ENCODE peak calls at places on chromosome 6, in ten cellular contexts. M is NCI-H1694 treated with DMSO at 0.1 percent for 48 hours; L is HS-27A; T is DND-41; K is stimulated activated naive B cell treated with anti-CD40 and anti-IgM and Interleukin-4, amounts not matched to agents 10 μg/mL and 1 μg/mL and 100 μg/mL, for 72 hours; W is left lung; V is Peyer's patch; O is kidney; S is ELR; Z is posterior vena cava. Q is an unnamed sample.

GRCh38 chr6:73418081-73418741 is 23.6 kb downstream of the DDX43 start:
- DNase-seq in M (no peak), L (no peak), T (no peak), K (no peak), W (no peak), V (no peak), O (no peak), S (peak; percentile 23), Z (no peak), Q (no peak)

GRCh38 chr6:38495922-38496635 is 143.7 kb downstream of the BTBD9 start:
- DNase-seq in M (no peak), L (no peak), T (no peak), K (no peak), W (no peak), V (no peak), O (no peak), S (no peak), Z (no peak), Q (no peak)

GRCh38 chr6:131349199-131349598 is 213.9 kb downstream of the AKAP7 start:
- DNase-seq in M (no peak), L (no peak), T (no peak), K (no peak), W (no peak), V (no peak), O (no peak), S (no peak), Z (no peak), Q (no peak)

GRCh38 chr6:2209226-2209809 is 36.1 kb downstream of the GMDS start:
- DNase-seq in M (no peak), L (no peak), T (peak; percentile 34), K (no peak), W (no peak), V (no peak), O (no peak), S (peak; percentile 55), Z (no peak), Q (peak; percentile 82)

GRCh38 chr6:34981951-34982350 is 92.9 kb downstream of the ANKS1A start:
- DNase-seq in M (no peak), L (peak; percentile 3), T (no peak), K (no peak), W (no peak), V (no peak), O (no peak), S (peak; percentile 27), Z (no peak), Q (no peak)

GRCh38 chr6:37691904-37692806 is 5.5 kb downstream of the MDGA1 start:
- DNase-seq in M (peak; percentile 68), L (no peak), T (peak; percentile 80), K (peak; percentile 66), W (peak; percentile 91), V (peak; percentile 65), O (peak; percentile 86), S (peak; percentile 74), Z (peak; percentile 90), Q (peak; percentile 89)

GRCh38 chr6:135126034-135126433 is 55.1 kb upstream of the MYB start:
- DNase-seq in M (no peak), L (no peak), T (no peak), K (no peak), W (no peak), V (no peak), O (no peak), S (no peak), Z (no peak), Q (no peak)

GRCh38 chr6:107114872-107115694 is at the start of gene BEND3:
- DNase-seq in M (no peak), L (no peak), T (peak; percentile 65), K (peak; percentile 21), W (peak; percentile 85), V (peak; percentile 38), O (peak; percentile 81), S (peak; percentile 42), Z (no peak), Q (peak; percentile 78)

GRCh38 chr6:117909638-117910037 is 2.6 kb downstream of the SLC35F1 start:
- DNase-seq in M (no peak), L (no peak), T (no peak), K (no peak), W (no peak), V (no peak), O (no peak), S (no peak), Z (no peak), Q (no peak)

GRCh38 chr6:154501287-154501868 is 9.1 kb downstream of the CNKSR3 start:
- DNase-seq in M (no peak), L (no peak), T (no peak), K (no peak), W (no peak), V (no peak), O (no peak), S (no peak), Z (peak; percentile 20), Q (no peak)

GRCh38 chr6:117459447-117459944 is 23.0 kb upstream of the DCBLD1 start:
- DNase-seq in M (no peak), L (no peak), T (no peak), K (no peak), W (no peak), V (no peak), O (no peak), S (no peak), Z (no peak), Q (no peak)

GRCh38 chr6:41037107-41037900 is 1.7 kb downstream of the UNC5CL start:
- DNase-seq in M (no peak), L (no peak), T (no peak), K (no peak), W (no peak), V (no peak), O (no peak), S (no peak), Z (no peak), Q (no peak)

GRCh38 chr6:121550491-121551010 is 115.1 kb downstream of the GJA1 start:
- DNase-seq in M (no peak), L (no peak), T (no peak), K (no peak), W (no peak), V (no peak), O (no peak), S (no peak), Z (no peak), Q (no peak)

GRCh38 chr6:89079611-89080213 is 839 bp upstream of the PNRC1 start:
- DNase-seq in M (no peak), L (no peak), T (peak; percentile 67), K (peak; percentile 6), W (no peak), V (peak; percentile 68), O (peak; percentile 74), S (peak; percentile 69), Z (no peak), Q (peak; percentile 63)

GRCh38 chr6:137309078-137309762 is 90.0 kb upstream of the IFNGR1 start:
- DNase-seq in M (peak; percentile 32), L (peak; percentile 15), T (peak; percentile 64), K (no peak), W (peak; percentile 89), V (peak; percentile 43), O (peak; percentile 81), S (peak; percentile 79), Z (peak; percentile 82), Q (no peak)

GRCh38 chr6:100490065-100490464 is 25.3 kb upstream of the SIM1 start:
- DNase-seq in M (no peak), L (no peak), T (no peak), K (no peak), W (no peak), V (no peak), O (no peak), S (no peak), Z (no peak), Q (no peak)

GRCh38 chr6:115882174-115882573 is 178.5 kb downstream of the FRK start:
- DNase-seq in M (no peak), L (no peak), T (no peak), K (no peak), W (no peak), V (no peak), O (no peak), S (no peak), Z (no peak), Q (no peak)

GRCh38 chr6:97591955-97592354 is 308.9 kb upstream of the MMS22L start:
- DNase-seq in M (no peak), L (no peak), T (no peak), K (no peak), W (no peak), V (no peak), O (no peak), S (no peak), Z (no peak), Q (no peak)

GRCh38 chr6:164151161-164151728 is 736.7 kb downstream of the QKI start:
- DNase-seq in M (no peak), L (no peak), T (no peak), K (no peak), W (no peak), V (no peak), O (no peak), S (no peak), Z (no peak), Q (no peak)

GRCh38 chr6:130632288-130632687 is 194.9 kb upstream of the SMLR1 start:
- DNase-seq in M (no peak), L (no peak), T (no peak), K (no peak), W (no peak), V (no peak), O (no peak), S (no peak), Z (no peak), Q (no peak)

GRCh38 chr6:152378154-152378553 is 259.0 kb downstream of the SYNE1 start:
- DNase-seq in M (no peak), L (no peak), T (no peak), K (no peak), W (no peak), V (no peak), O (no peak), S (peak; percentile 70), Z (no peak), Q (no peak)

GRCh38 chr6:125789576-125790402 is 971 bp upstream of the NCOA7 start:
- DNase-seq in M (peak; percentile 59), L (no peak), T (peak; percentile 68), K (no peak), W (peak; percentile 74), V (peak; percentile 43), O (peak; percentile 76), S (peak; percentile 47), Z (peak; percentile 86), Q (peak; percentile 80)

GRCh38 chr6:42154461-42155209 is 12.2 kb upstream of the C6orf132 start:
- DNase-seq in M (no peak), L (no peak), T (no peak), K (no peak), W (no peak), V (no peak), O (no peak), S (no peak), Z (no peak), Q (no peak)

GRCh38 chr6:147132889-147133288 is 71.3 kb upstream of the STXBP5 start:
- DNase-seq in M (no peak), L (no peak), T (no peak), K (no peak), W (no peak), V (no peak), O (no peak), S (no peak), Z (no peak), Q (no peak)

GRCh38 chr6:153063936-153064335 is 61.4 kb upstream of the MTRF1L start:
- DNase-seq in M (no peak), L (no peak), T (no peak), K (no peak), W (no peak), V (no peak), O (no peak), S (no peak), Z (no peak), Q (no peak)

GRCh38 chr6:36368921-36369880 is 18.3 kb downstream of the ETV7 start:
- DNase-seq in M (no peak), L (no peak), T (no peak), K (no peak), W (no peak), V (no peak), O (no peak), S (peak; percentile 59), Z (peak; percentile 73), Q (no peak)

GRCh38 chr6:170099387-170099786 is 191.5 kb downstream of the DLL1 start:
- DNase-seq in M (no peak), L (no peak), T (no peak), K (no peak), W (no peak), V (peak; percentile 10), O (no peak), S (no peak), Z (peak; percentile 78), Q (no peak)

GRCh38 chr6:142474446-142475289 is 172.9 kb downstream of the ADGRG6 start:
- DNase-seq in M (peak; percentile 53), L (peak; percentile 66), T (peak; percentile 10), K (no peak), W (no peak), V (no peak), O (peak; percentile 55), S (peak; percentile 85), Z (no peak), Q (peak; percentile 70)

Q was measured in Karpas-422.